ENCODE peak calls at places on chromosomes 2 and 18, in five cellular contexts. I is sigmoid colon, T is psoas muscle, N is mesendoderm, S is SJCRH30. V is an unnamed sample.

GRCh38 chr2:32851777-32852439 is 94.8 kb upstream of the LTBP1 start:
- DNase-seq in I (no peak), T (no peak), N (no peak), S (no peak), V (no peak)

GRCh38 chr2:57180678-57181077 is 865.9 kb upstream of the VRK2 start:
- DNase-seq in I (no peak), T (no peak), N (no peak), S (no peak), V (no peak)

GRCh38 chr2:181072486-181072885 is 92.1 kb downstream of the UBE2E3 start:
- DNase-seq in I (no peak), T (no peak), N (no peak), S (no peak), V (no peak)

GRCh38 chr2:58484201-58484600 is 243.1 kb upstream of the FANCL start:
- DNase-seq in I (no peak), T (no peak), N (no peak), S (no peak), V (no peak)

GRCh38 chr2:85933753-85934594 is 45.2 kb upstream of the ST3GAL5 start:
- DNase-seq in I (no peak), T (no peak), N (peak), S (no peak), V (no peak)

GRCh38 chr2:105776560-105776928 is 31.8 kb downstream of the NCK2 start:
- DNase-seq in I (no peak), T (no peak), N (no peak), S (no peak), V (no peak)

GRCh38 chr2:176575237-176575744 is 306.0 kb downstream of the MTX2 start:
- DNase-seq in I (no peak), T (no peak), N (no peak), S (no peak), V (no peak)

GRCh38 chr2:25237764-25238163 is 69.4 kb upstream of the POMC start:
- DNase-seq in I (no peak), T (no peak), N (no peak), S (no peak), V (no peak)

GRCh38 chr2:128315122-128315828 is 3.4 kb downstream of the HS6ST1 start:
- DNase-seq in I (no peak), T (peak), N (no peak), S (no peak), V (no peak)

GRCh38 chr18:64287926-64288325 is 139.0 kb upstream of the LINC00305 start:
- DNase-seq in I (no peak), T (no peak), N (no peak), S (no peak), V (no peak)

GRCh38 chr2:239433777-239434396 is 33.1 kb upstream of the HDAC4 start:
- DNase-seq in I (no peak), T (no peak), N (no peak), S (no peak), V (no peak)

GRCh38 chr2:8669157-8669852 is 12.6 kb upstream of the ID2 start:
- DNase-seq in I (no peak), T (no peak), N (no peak), S (no peak), V (no peak)

GRCh38 chr18:42190643-42191042 is 235.6 kb downstream of the PIK3C3 start:
- DNase-seq in I (no peak), T (no peak), N (no peak), S (no peak), V (no peak)

GRCh38 chr2:127106457-127106997 is 427 bp downstream of the BIN1 start:
- DNase-seq in I (peak), T (no peak), N (peak), S (peak), V (no peak)

GRCh38 chr18:11860594-11861450 is 9.6 kb downstream of the CHMP1B start:
- DNase-seq in I (no peak), T (no peak), N (no peak), S (no peak), V (no peak)

GRCh38 chr2:21256006-21256405 is 132.2 kb downstream of the TDRD15 start:
- DNase-seq in I (no peak), T (no peak), N (peak), S (peak), V (no peak)

GRCh38 chr2:234292205-234292954 is 204.5 kb downstream of the ARL4C start:
- DNase-seq in I (no peak), T (no peak), N (peak), S (no peak), V (no peak)

GRCh38 chr2:191696001-191696400 is 18.1 kb downstream of the NABP1 start:
- DNase-seq in I (peak), T (peak), N (no peak), S (peak), V (no peak)

GRCh38 chr2:69095246-69095645 is 82.3 kb downstream of the ANTXR1 start:
- DNase-seq in I (no peak), T (no peak), N (no peak), S (no peak), V (no peak)

GRCh38 chr2:130873700-130874346 is 37.1 kb downstream of the ARHGEF4 start:
- DNase-seq in I (peak), T (peak), N (peak), S (peak), V (peak)

GRCh38 chr2:71458413-71459083 is 5.2 kb downstream of the DYSF start:
- DNase-seq in I (no peak), T (no peak), N (no peak), S (peak), V (no peak)

GRCh38 chr2:98822301-98823164 is 91.6 kb upstream of the MGAT4A start:
- DNase-seq in I (no peak), T (peak), N (peak), S (no peak), V (no peak)

GRCh38 chr2:189439342-189439741 is 1.9 kb upstream of the WDR75 start:
- DNase-seq in I (no peak), T (no peak), N (peak), S (peak), V (no peak)

GRCh38 chr2:27627963-27628766 is 647 bp downstream of the CCDC121 start:
- DNase-seq in I (no peak), T (no peak), N (peak), S (peak), V (no peak)

GRCh38 chr2:33442528-33443069 is 33.9 kb upstream of the RASGRP3 start:
- DNase-seq in I (no peak), T (no peak), N (no peak), S (no peak), V (no peak)

GRCh38 chr2:85221291-85221690 is 88.1 kb downstream of the TCF7L1 start:
- DNase-seq in I (peak), T (no peak), N (no peak), S (no peak), V (no peak)

GRCh38 chr2:128497461-128497860 is 178.8 kb upstream of the HS6ST1 start:
- DNase-seq in I (no peak), T (no peak), N (no peak), S (no peak), V (no peak)

GRCh38 chr2:224569654-224570053 is 15.5 kb downstream of the CUL3 start:
- DNase-seq in I (no peak), T (no peak), N (no peak), S (no peak), V (no peak)

GRCh38 chr2:74532222-74532621 is 2.5 kb downstream of the HTRA2 start:
- DNase-seq in I (no peak), T (no peak), N (no peak), S (no peak), V (no peak)

GRCh38 chr2:96951125-96951654 is 35.2 kb downstream of the FAM178B start:
- DNase-seq in I (peak), T (peak), N (peak), S (peak), V (peak)

GRCh38 chr2:146818122-146818521 is 1026.7 kb upstream of the ACVR2A start:
- DNase-seq in I (no peak), T (no peak), N (no peak), S (no peak), V (no peak)

GRCh38 chr2:5987117-5987787 is 295.1 kb downstream of the SOX11 start:
- DNase-seq in I (no peak), T (no peak), N (no peak), S (no peak), V (no peak)

DNA sequence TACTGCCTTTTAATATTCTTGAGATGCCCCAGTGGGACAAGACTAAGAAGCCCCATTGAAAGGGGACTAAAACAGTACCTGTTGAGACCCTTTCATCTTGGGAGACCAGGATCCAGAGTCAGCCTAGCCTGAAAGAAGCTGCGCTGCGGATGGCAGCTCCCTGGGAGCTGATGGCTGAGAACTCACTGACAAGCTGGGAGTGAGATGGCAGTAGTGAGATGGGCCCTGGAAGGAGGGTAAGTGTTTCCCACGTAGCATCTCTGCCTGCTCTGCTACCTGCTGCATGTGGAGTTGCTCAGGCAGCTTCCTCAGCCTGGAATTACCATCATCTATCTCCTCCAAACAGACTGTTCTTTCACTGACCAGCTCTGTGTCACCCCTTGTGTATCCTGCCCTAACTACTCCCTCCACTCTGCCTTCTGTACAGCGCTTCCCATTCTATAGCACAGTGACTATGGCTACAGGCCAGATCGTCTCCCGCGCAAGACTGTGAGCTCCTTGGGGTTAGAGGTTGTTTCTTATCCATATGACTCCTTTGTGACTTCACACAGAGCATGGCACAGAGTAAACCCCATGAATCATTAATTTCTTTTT is 330.4 kb downstream of the NBAS start:
- DNase-seq in I (no peak), T (no peak), N (no peak), S (no peak), V (no peak)
- H3K27ac ChIP-seq in I (no peak), T (no peak), N (no peak), S (no peak), V (no peak)

GRCh38 chr18:23421277-23421676 is 31.8 kb upstream of the RIOK3 start:
- DNase-seq in I (no peak), T (no peak), N (no peak), S (no peak), V (no peak)

GRCh38 chr18:23412351-23412964 is 40.6 kb upstream of the RIOK3 start:
- DNase-seq in I (no peak), T (no peak), N (no peak), S (no peak), V (no peak)

GRCh38 chr18:23415530-23415929 is 37.6 kb upstream of the RIOK3 start:
- DNase-seq in I (no peak), T (no peak), N (no peak), S (no peak), V (no peak)

GRCh38 chr18:23416283-23416682 is 36.8 kb upstream of the RIOK3 start:
- DNase-seq in I (no peak), T (no peak), N (no peak), S (no peak), V (no peak)
- H3K27ac ChIP-seq in I (no peak), T (no peak), N (no peak), S (no peak), V (no peak)

DNA sequence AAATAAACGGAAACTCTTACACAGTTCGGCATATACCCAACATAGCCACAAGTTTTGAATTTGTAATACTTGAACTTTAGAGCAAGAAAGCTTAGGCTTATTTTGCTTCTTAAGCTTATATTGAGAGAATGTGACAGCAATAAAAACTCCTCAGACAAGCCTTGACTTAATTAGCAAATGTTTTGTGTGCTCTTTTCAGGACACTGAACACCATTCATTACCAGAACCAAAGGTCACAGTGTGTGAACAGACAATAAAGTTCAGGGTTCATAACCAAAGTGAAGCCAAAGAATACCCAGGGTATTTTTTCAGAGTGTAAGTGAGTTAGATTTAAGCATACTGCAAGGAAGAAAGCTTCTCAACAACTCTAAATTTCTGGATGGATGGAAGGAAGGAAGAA is 605.8 kb downstream of the METTL4 start:
- DNase-seq in I (no peak), T (no peak), N (no peak), S (no peak), V (no peak)
- H3K27ac ChIP-seq in I (no peak), T (no peak), N (no peak), S (no peak), V (no peak)

GRCh38 chr18:47917923-47918610 is 12.4 kb downstream of the SMAD2 start:
- DNase-seq in I (no peak), T (no peak), N (peak), S (no peak), V (no peak)
- H3K27ac ChIP-seq in I (no peak), T (no peak), N (peak), S (no peak), V (peak)

GRCh38 chr2:62333961-62334360 is 138.0 kb downstream of the B3GNT2 start:
- DNase-seq in I (no peak), T (no peak), N (no peak), S (no peak), V (no peak)
- H3K27ac ChIP-seq in I (no peak), T (no peak), N (no peak), S (no peak), V (no peak)

GRCh38 chr2:241300000-241300399 is 15.5 kb downstream of the HDLBP start:
- DNase-seq in I (no peak), T (no peak), N (no peak), S (no peak), V (peak)

GRCh38 chr2:241302759-241303651 is 12.5 kb downstream of the HDLBP start:
- DNase-seq in I (no peak), T (no peak), N (no peak), S (no peak), V (no peak)

GRCh38 chr2:241298554-241299165 is 16.8 kb downstream of the HDLBP start:
- DNase-seq in I (no peak), T (no peak), N (no peak), S (no peak), V (no peak)

GRCh38 chr2:241304039-241304670 is 11.3 kb downstream of the HDLBP start:
- DNase-seq in I (no peak), T (no peak), N (no peak), S (no peak), V (no peak)

GRCh38 chr2:241302083-241302482 is 13.4 kb downstream of the HDLBP start:
- DNase-seq in I (no peak), T (no peak), N (no peak), S (no peak), V (no peak)
- H3K27ac ChIP-seq in I (no peak), T (no peak), N (no peak), S (no peak), V (no peak)

GRCh38 chr18:56165601-56166355 is 472.6 kb downstream of the TXNL1 start:
- DNase-seq in I (no peak), T (no peak), N (no peak), S (no peak), V (no peak)

GRCh38 chr18:56162316-56162715 is 476.1 kb downstream of the TXNL1 start:
- DNase-seq in I (no peak), T (no peak), N (no peak), S (no peak), V (no peak)

GRCh38 chr18:56166914-56167313 is 471.5 kb downstream of the TXNL1 start:
- DNase-seq in I (no peak), T (no peak), N (no peak), S (no peak), V (no peak)

GRCh38 chr18:56161604-56162003 is 476.8 kb downstream of the TXNL1 start:
- DNase-seq in I (no peak), T (no peak), N (no peak), S (no peak), V (no peak)

GRCh38 chr18:56162871-56163270 is 475.5 kb downstream of the TXNL1 start:
- DNase-seq in I (no peak), T (no peak), N (no peak), S (no peak), V (no peak)
- H3K27ac ChIP-seq in I (peak), T (no peak), N (no peak), S (no peak), V (no peak)

DNA sequence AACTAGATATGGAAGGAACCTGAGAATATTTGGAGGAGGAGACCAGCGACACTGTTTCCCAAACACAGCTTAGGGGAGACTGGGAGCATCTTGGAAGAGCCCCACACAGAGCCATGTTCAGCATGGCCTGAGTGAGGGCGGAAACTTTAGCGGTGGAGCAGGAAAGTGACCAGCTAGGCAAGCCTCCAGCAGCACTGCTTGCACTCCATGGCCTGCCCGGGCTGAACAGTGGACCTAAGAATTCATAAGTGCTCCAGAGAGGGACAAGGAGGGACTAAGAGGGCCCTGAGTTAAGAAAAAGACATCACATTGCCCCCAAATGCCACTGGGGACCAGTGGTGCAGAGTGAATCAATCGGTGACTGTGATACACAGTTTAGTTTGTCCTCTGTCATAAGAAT is 566.4 kb downstream of the TNS1 start:
- DNase-seq in I (no peak), T (peak), N (no peak), S (no peak), V (no peak)
- H3K27ac ChIP-seq in I (peak), T (peak), N (no peak), S (no peak), V (no peak)

V was measured in WERI-Rb-1.